ENCODE peak calls at places on chromosomes 6 and 20, in six cellular contexts. S is heart right ventricle, H is Panc1, I is GM13977, Z is heart left ventricle, N is fibroblast of pulmonary artery. E is an unnamed sample.

GRCh38 chr6:147390909-147391536 is 117.5 kb upstream of the SAMD5 start:
- DNase-seq in S (no peak), H (no peak), Z (no peak), N (peak; percentile 51), I (no peak), E (peak; percentile 46)

GRCh38 chr20:63774348-63774735 is 34.8 kb downstream of the SLC2A4RG start:
- DNase-seq in Z (no peak), H (no peak), I (no peak), N (no peak), S (no peak), E (peak; percentile 85)

GRCh38 chr20:18524646-18525045 is 16.9 kb downstream of the SEC23B start:
- DNase-seq in I (no peak), N (peak; percentile 40), H (no peak), Z (no peak), S (no peak), E (peak; percentile 72)

GRCh38 chr6:88983532-88983931 is 20.1 kb upstream of the RNGTT start:
- DNase-seq in S (no peak), Z (no peak), H (no peak), N (peak; percentile 76), I (no peak), E (no peak)

GRCh38 chr6:128803911-128804310 is 79.0 kb upstream of the LAMA2 start:
- DNase-seq in S (no peak), H (no peak), N (peak; percentile 84), Z (peak; percentile 41), I (no peak), E (no peak)

GRCh38 chr6:160102956-160103824 is 18.4 kb upstream of the SLC22A1 start:
- DNase-seq in S (no peak), Z (no peak), N (peak; percentile 43), I (peak; percentile 57), H (no peak), E (peak; percentile 92)

GRCh38 chr6:112181130-112181529 is 73.2 kb downstream of the LAMA4 start:
- DNase-seq in H (no peak), Z (no peak), N (no peak), I (no peak), S (no peak), E (peak; percentile 57)

GRCh38 chr6:41462980-41463930 is 82.9 kb upstream of the FOXP4 start:
- DNase-seq in I (peak; percentile 82), H (peak; percentile 12), N (peak; percentile 82), Z (peak; percentile 66), S (peak; percentile 74), E (no peak)

GRCh38 chr6:152897807-152898399 is 84.9 kb downstream of the FBXO5 start:
- DNase-seq in Z (peak; percentile 23), I (peak; percentile 60), N (peak; percentile 64), H (peak; percentile 51), S (peak; percentile 58), E (peak; percentile 86)

GRCh38 chr20:53865905-53866786 is 204.2 kb downstream of the BCAS1 start:
- DNase-seq in Z (peak; percentile 41), S (no peak), I (no peak), N (peak; percentile 67), H (no peak), E (no peak)

GRCh38 chr6:98841114-98841513 is 6.7 kb downstream of the POU3F2 start:
- DNase-seq in I (no peak), H (no peak), Z (no peak), N (no peak), S (no peak), E (no peak)

GRCh38 chr6:143896096-143896880 is 32.0 kb downstream of the ZC2HC1B start:
- DNase-seq in Z (no peak), I (no peak), H (no peak), N (peak; percentile 3), S (no peak), E (peak; percentile 30)

GRCh38 chr20:39911497-39911896 is 777.5 kb downstream of the MAFB start:
- DNase-seq in Z (no peak), N (no peak), S (no peak), I (no peak), H (no peak), E (no peak)

GRCh38 chr20:57103146-57103800 is 163.2 kb downstream of the BMP7 start:
- DNase-seq in Z (no peak), N (no peak), S (no peak), I (no peak), H (no peak), E (no peak)

GRCh38 chr6:53894086-53894485 is 99.3 kb downstream of the LRRC1 start:
- DNase-seq in Z (no peak), H (no peak), N (peak; percentile 14), S (no peak), I (no peak), E (no peak)

GRCh38 chr6:3157151-3157933 is at the start of gene TUBB2A:
- DNase-seq in S (peak; percentile 90), I (peak; percentile 98), H (no peak), Z (peak; percentile 89), N (peak; percentile 83), E (peak; percentile 100)
- TF ChIP-seq CTCF in S (peak; percentile 83), I (peak; percentile 58), H (peak; percentile 86), Z (peak; percentile 54), N (no peak), E (peak; percentile 40)

GRCh38 chr20:62583424-62583920 is 58.8 kb upstream of the SLCO4A1 start:
- DNase-seq in Z (no peak), S (no peak), H (no peak), I (no peak), N (no peak), E (no peak)
- TF ChIP-seq CTCF in Z (peak; percentile 8), S (peak; percentile 40), H (no peak), I (no peak), N (no peak), E (no peak)

DNA sequence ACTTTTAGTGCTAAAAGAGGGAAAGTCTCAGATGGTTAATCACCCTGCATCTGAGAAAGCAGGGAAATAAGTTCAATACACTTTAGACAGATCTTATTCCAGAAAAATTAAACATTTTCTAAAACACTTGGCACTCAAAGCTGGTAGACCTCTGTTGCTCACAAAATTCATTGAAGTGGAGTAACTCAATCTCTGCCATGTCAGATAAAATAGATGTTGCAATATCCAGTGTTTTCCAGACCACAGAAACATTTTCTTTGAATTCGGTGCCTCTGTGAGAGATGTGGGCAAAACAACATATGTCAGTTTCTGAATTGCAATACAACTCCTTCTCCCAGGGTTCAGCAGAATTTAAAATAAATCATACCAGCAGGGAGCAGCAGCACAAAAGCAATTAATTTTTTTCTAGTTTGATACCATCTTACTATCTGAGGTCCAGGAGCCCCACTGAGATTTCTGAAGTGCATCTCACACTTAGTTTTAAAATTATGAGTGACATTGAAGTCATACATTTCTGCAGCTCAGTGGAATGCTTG is 11.3 kb upstream of the PKHD1 start:
- DNase-seq in N (no peak), Z (no peak), H (no peak), I (no peak), S (no peak), E (no peak)
- TF ChIP-seq CTCF in N (no peak), Z (peak; percentile 21), H (peak; percentile 13), I (no peak), S (no peak), E (no peak)

DNA sequence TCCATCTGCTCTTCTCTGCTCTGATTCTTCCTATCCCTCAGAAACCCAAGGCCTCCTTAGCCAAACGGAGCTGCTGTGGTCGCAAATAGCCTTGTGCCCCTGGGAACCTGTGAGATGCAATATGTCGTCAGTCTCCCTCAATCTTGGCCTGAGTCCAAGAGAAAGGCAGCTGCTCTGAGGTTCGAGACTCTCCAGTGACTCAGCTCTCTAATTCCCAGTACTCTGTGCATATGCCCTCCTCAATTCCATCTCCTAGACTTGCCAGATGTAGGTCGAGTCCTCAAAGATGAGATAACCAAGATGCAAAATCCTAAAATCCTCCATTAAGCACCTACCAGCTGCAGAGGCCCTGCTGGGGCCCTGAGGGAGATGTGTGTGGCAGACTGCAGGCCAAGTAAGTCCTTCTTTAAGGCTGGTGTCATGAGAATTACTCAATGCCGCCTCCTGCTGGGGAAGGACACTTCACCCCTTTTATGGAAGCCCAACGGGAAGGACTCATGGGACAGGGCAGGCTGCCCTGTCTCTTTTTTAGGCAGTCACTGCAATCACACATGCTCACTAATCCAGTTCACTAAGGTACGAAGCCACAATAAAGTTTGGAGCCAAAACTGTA is 28.5 kb downstream of the C6orf15 start:
- DNase-seq in H (no peak), S (no peak), I (peak; percentile 35), N (peak; percentile 72), Z (peak; percentile 50), E (peak; percentile 86)
- TF ChIP-seq CTCF in H (peak; percentile 69), S (peak; percentile 38), I (peak; percentile 63), N (peak; percentile 50), Z (peak; percentile 37), E (peak; percentile 51)

DNA sequence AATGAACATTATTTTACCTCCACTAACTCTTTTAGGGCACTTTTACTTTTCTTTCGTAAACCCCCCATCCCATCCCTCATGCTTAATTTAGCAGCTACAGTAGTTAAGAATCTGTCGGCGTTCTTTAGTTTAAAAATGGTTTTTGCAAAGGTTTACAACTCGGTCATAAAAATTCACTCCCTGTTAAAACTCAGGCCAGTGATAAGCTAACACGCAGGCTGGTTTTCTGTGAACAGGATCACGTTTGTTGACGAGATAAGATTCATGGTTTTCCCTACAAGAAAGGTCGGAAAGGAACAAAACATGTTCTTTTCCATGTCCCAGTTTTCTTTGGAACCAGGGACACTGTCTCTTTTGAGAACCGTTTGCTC is 101.1 kb downstream of the TOX2 start:
- DNase-seq in S (no peak), Z (no peak), I (no peak), N (no peak), H (no peak), E (no peak)
- TF ChIP-seq CTCF in S (no peak), Z (no peak), I (no peak), N (no peak), H (no peak), E (no peak)

DNA sequence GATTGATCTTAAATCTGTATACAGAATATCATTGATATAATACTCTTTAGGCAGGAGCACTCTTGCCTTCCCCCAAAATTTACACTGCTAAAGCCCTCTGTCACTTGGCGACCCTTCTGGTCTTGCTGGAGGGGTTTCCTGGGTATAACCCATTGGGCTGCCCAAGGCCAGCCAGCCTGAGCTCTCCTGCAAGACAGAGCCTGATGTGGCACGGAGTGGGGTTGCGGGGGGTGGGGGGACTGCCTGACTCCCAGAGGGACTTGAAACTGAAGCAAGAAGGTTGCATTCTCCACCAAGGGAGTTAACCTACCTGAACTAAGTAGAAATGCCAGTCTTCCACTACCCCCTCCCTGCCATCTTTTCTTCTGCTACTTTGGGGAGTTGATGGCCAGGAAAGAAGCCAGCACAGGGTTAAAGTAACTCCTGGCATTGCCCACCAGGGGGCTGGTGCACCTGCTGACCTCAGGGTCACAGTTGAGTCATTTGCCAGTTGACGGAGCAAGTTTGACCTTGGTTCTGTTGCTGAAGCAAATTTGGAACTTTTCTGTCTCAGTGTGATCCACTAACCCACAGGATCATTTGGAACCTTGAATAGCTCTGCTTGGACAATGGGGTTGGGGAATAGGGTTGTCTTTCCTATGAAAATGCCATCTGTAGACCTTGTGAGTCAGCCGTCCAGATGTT is 79.4 kb downstream of the ASXL1 start:
- DNase-seq in I (no peak), N (no peak), H (no peak), Z (no peak), S (no peak), E (peak; percentile 42)
- TF ChIP-seq CTCF in I (peak; percentile 28), N (peak; percentile 31), H (no peak), Z (no peak), S (peak; percentile 8), E (peak; percentile 22)

GRCh38 chr6:11535801-11536230 is 1.7 kb upstream of the TMEM170B start:
- DNase-seq in Z (no peak), N (peak; percentile 70), H (no peak), I (no peak), S (no peak), E (peak; percentile 68)
- TF ChIP-seq CTCF in Z (no peak), N (no peak), H (no peak), I (no peak), S (no peak), E (no peak)

GRCh38 chr6:90179190-90180169 is 117.2 kb downstream of the BACH2 start:
- DNase-seq in N (peak; percentile 28), S (no peak), H (no peak), Z (no peak), I (no peak), E (no peak)
- TF ChIP-seq CTCF in N (peak; percentile 46), S (peak; percentile 40), H (peak; percentile 50), Z (peak; percentile 39), I (peak; percentile 29), E (peak; percentile 49)

E was measured in osteoblast.